ENCODE peak calls at places on chromosomes 6 and 20, in six cellular contexts. One of them, this sample, is unnamed.

GRCh38 chr6:16804515-16805161 is 43.4 kb upstream of the ATXN1 start:
- DNase-seq in GM04503: no peak
- DNase-seq in endothelial cell: no peak
- DNase-seq in T-helper 2 cell treated with Interferon-gamma antibody and Interleukin-4, amounts not matched to agents 5 μg/mL and 100 μg/mL, for 36 hours: no peak
- DNase-seq in tibial nerve: no peak
- DNase-seq in cardiac fibroblast: no peak
- DNase-seq in this sample: no peak

GRCh38 chr6:16718301-16718700 is 43.0 kb downstream of the ATXN1 start:
- DNase-seq in GM04503: no peak
- DNase-seq in endothelial cell: no peak
- DNase-seq in T-helper 2 cell treated with Interferon-gamma antibody and Interleukin-4, amounts not matched to agents 5 μg/mL and 100 μg/mL, for 36 hours: no peak
- DNase-seq in tibial nerve: no peak
- DNase-seq in cardiac fibroblast: no peak
- DNase-seq in this sample: no peak

GRCh38 chr20:35079472-35080347 is 12.9 kb downstream of the TRPC4AP start:
- DNase-seq in GM04503: no peak
- DNase-seq in endothelial cell: no peak
- DNase-seq in T-helper 2 cell treated with Interferon-gamma antibody and Interleukin-4, amounts not matched to agents 5 μg/mL and 100 μg/mL, for 36 hours: no peak
- DNase-seq in tibial nerve: no peak
- DNase-seq in cardiac fibroblast: no peak
- DNase-seq in this sample: no peak

GRCh38 chr6:28747631-28748157 is 176.1 kb downstream of the TRIM27 start:
- DNase-seq in GM04503: peak
- DNase-seq in endothelial cell: peak
- DNase-seq in T-helper 2 cell treated with Interferon-gamma antibody and Interleukin-4, amounts not matched to agents 5 μg/mL and 100 μg/mL, for 36 hours: no peak
- DNase-seq in tibial nerve: no peak
- DNase-seq in cardiac fibroblast: peak
- DNase-seq in this sample: no peak

GRCh38 chr20:40997116-40997515 is 31.5 kb upstream of the TOP1 start:
- DNase-seq in GM04503: no peak
- DNase-seq in endothelial cell: no peak
- DNase-seq in T-helper 2 cell treated with Interferon-gamma antibody and Interleukin-4, amounts not matched to agents 5 μg/mL and 100 μg/mL, for 36 hours: no peak
- DNase-seq in tibial nerve: no peak
- DNase-seq in cardiac fibroblast: no peak
- DNase-seq in this sample: no peak

GRCh38 chr20:62820962-62821725 is 4.3 kb downstream of the COL9A3 start:
- DNase-seq in GM04503: no peak
- DNase-seq in endothelial cell: no peak
- DNase-seq in T-helper 2 cell treated with Interferon-gamma antibody and Interleukin-4, amounts not matched to agents 5 μg/mL and 100 μg/mL, for 36 hours: no peak
- DNase-seq in tibial nerve: no peak
- DNase-seq in cardiac fibroblast: no peak
- DNase-seq in this sample: no peak

GRCh38 chr6:27867941-27868705 is 44.1 kb downstream of the OR2B2 start:
- DNase-seq in GM04503: no peak
- DNase-seq in endothelial cell: no peak
- DNase-seq in T-helper 2 cell treated with Interferon-gamma antibody and Interleukin-4, amounts not matched to agents 5 μg/mL and 100 μg/mL, for 36 hours: no peak
- DNase-seq in tibial nerve: no peak
- DNase-seq in cardiac fibroblast: peak
- DNase-seq in this sample: no peak

GRCh38 chr6:52417675-52418111 is 2.4 kb upstream of the EFHC1 start:
- DNase-seq in GM04503: peak
- DNase-seq in endothelial cell: no peak
- DNase-seq in T-helper 2 cell treated with Interferon-gamma antibody and Interleukin-4, amounts not matched to agents 5 μg/mL and 100 μg/mL, for 36 hours: no peak
- DNase-seq in tibial nerve: no peak
- DNase-seq in cardiac fibroblast: peak
- DNase-seq in this sample: no peak

GRCh38 chr6:79079425-79080130 is 1.5 kb upstream of the PHIP start:
- DNase-seq in GM04503: no peak
- DNase-seq in endothelial cell: no peak
- DNase-seq in T-helper 2 cell treated with Interferon-gamma antibody and Interleukin-4, amounts not matched to agents 5 μg/mL and 100 μg/mL, for 36 hours: no peak
- DNase-seq in tibial nerve: no peak
- DNase-seq in cardiac fibroblast: peak
- DNase-seq in this sample: no peak

GRCh38 chr6:148211777-148212324 is 130.8 kb upstream of the SASH1 start:
- DNase-seq in GM04503: no peak
- DNase-seq in endothelial cell: no peak
- DNase-seq in T-helper 2 cell treated with Interferon-gamma antibody and Interleukin-4, amounts not matched to agents 5 μg/mL and 100 μg/mL, for 36 hours: no peak
- DNase-seq in tibial nerve: no peak
- DNase-seq in cardiac fibroblast: no peak
- DNase-seq in this sample: no peak

GRCh38 chr6:79512014-79512413 is 25.2 kb downstream of the LCA5 start:
- DNase-seq in GM04503: no peak
- DNase-seq in endothelial cell: no peak
- DNase-seq in T-helper 2 cell treated with Interferon-gamma antibody and Interleukin-4, amounts not matched to agents 5 μg/mL and 100 μg/mL, for 36 hours: no peak
- DNase-seq in tibial nerve: no peak
- DNase-seq in cardiac fibroblast: no peak
- DNase-seq in this sample: no peak

GRCh38 chr20:63331741-63332400 is 29.3 kb downstream of the CHRNA4 start:
- DNase-seq in GM04503: no peak
- DNase-seq in endothelial cell: no peak
- DNase-seq in T-helper 2 cell treated with Interferon-gamma antibody and Interleukin-4, amounts not matched to agents 5 μg/mL and 100 μg/mL, for 36 hours: no peak
- DNase-seq in tibial nerve: no peak
- DNase-seq in cardiac fibroblast: no peak
- DNase-seq in this sample: no peak

GRCh38 chr20:6502219-6502618 is 265.3 kb upstream of the BMP2 start:
- DNase-seq in GM04503: no peak
- DNase-seq in endothelial cell: no peak
- DNase-seq in T-helper 2 cell treated with Interferon-gamma antibody and Interleukin-4, amounts not matched to agents 5 μg/mL and 100 μg/mL, for 36 hours: no peak
- DNase-seq in tibial nerve: no peak
- DNase-seq in cardiac fibroblast: peak
- DNase-seq in this sample: no peak

GRCh38 chr6:47700051-47700450 is 1.7 kb downstream of the ADGRF4 start:
- DNase-seq in GM04503: no peak
- DNase-seq in endothelial cell: no peak
- DNase-seq in T-helper 2 cell treated with Interferon-gamma antibody and Interleukin-4, amounts not matched to agents 5 μg/mL and 100 μg/mL, for 36 hours: no peak
- DNase-seq in tibial nerve: no peak
- DNase-seq in cardiac fibroblast: peak
- DNase-seq in this sample: no peak

GRCh38 chr6:147142684-147143245 is 61.5 kb upstream of the STXBP5 start:
- DNase-seq in GM04503: no peak
- DNase-seq in endothelial cell: no peak
- DNase-seq in T-helper 2 cell treated with Interferon-gamma antibody and Interleukin-4, amounts not matched to agents 5 μg/mL and 100 μg/mL, for 36 hours: no peak
- DNase-seq in tibial nerve: no peak
- DNase-seq in cardiac fibroblast: no peak
- DNase-seq in this sample: no peak

GRCh38 chr6:88492824-88493223 is 326.7 kb upstream of the CNR1 start:
- DNase-seq in GM04503: no peak
- DNase-seq in endothelial cell: no peak
- DNase-seq in T-helper 2 cell treated with Interferon-gamma antibody and Interleukin-4, amounts not matched to agents 5 μg/mL and 100 μg/mL, for 36 hours: no peak
- DNase-seq in tibial nerve: no peak
- DNase-seq in cardiac fibroblast: peak
- DNase-seq in this sample: no peak

GRCh38 chr6:150891886-150892485 is 26.5 kb downstream of the MTHFD1L start:
- DNase-seq in GM04503: no peak
- DNase-seq in endothelial cell: peak
- DNase-seq in T-helper 2 cell treated with Interferon-gamma antibody and Interleukin-4, amounts not matched to agents 5 μg/mL and 100 μg/mL, for 36 hours: peak
- DNase-seq in tibial nerve: peak
- DNase-seq in cardiac fibroblast: peak
- DNase-seq in this sample: peak

GRCh38 chr20:47315339-47315662 is 41.2 kb downstream of the ZMYND8 start:
- DNase-seq in GM04503: no peak
- DNase-seq in endothelial cell: no peak
- DNase-seq in T-helper 2 cell treated with Interferon-gamma antibody and Interleukin-4, amounts not matched to agents 5 μg/mL and 100 μg/mL, for 36 hours: no peak
- DNase-seq in tibial nerve: no peak
- DNase-seq in cardiac fibroblast: peak
- DNase-seq in this sample: no peak

GRCh38 chr6:7728855-7729590 is 3.1 kb downstream of the BMP6 start:
- DNase-seq in GM04503: no peak
- DNase-seq in endothelial cell: peak
- DNase-seq in T-helper 2 cell treated with Interferon-gamma antibody and Interleukin-4, amounts not matched to agents 5 μg/mL and 100 μg/mL, for 36 hours: no peak
- DNase-seq in tibial nerve: no peak
- DNase-seq in cardiac fibroblast: peak
- DNase-seq in this sample: no peak

GRCh38 chr6:133487174-133487573 is 246.0 kb downstream of the EYA4 start:
- DNase-seq in GM04503: no peak
- DNase-seq in endothelial cell: no peak
- DNase-seq in T-helper 2 cell treated with Interferon-gamma antibody and Interleukin-4, amounts not matched to agents 5 μg/mL and 100 μg/mL, for 36 hours: no peak
- DNase-seq in tibial nerve: no peak
- DNase-seq in cardiac fibroblast: no peak
- DNase-seq in this sample: no peak

GRCh38 chr20:41627611-41628244 is 9.6 kb upstream of the CHD6 start:
- DNase-seq in GM04503: no peak
- DNase-seq in endothelial cell: no peak
- DNase-seq in T-helper 2 cell treated with Interferon-gamma antibody and Interleukin-4, amounts not matched to agents 5 μg/mL and 100 μg/mL, for 36 hours: no peak
- DNase-seq in tibial nerve: no peak
- DNase-seq in cardiac fibroblast: no peak
- DNase-seq in this sample: no peak

GRCh38 chr20:37913563-37914366 is 10.8 kb downstream of the VSTM2L start:
- DNase-seq in GM04503: no peak
- DNase-seq in endothelial cell: no peak
- DNase-seq in T-helper 2 cell treated with Interferon-gamma antibody and Interleukin-4, amounts not matched to agents 5 μg/mL and 100 μg/mL, for 36 hours: no peak
- DNase-seq in tibial nerve: no peak
- DNase-seq in cardiac fibroblast: no peak
- DNase-seq in this sample: no peak

GRCh38 chr6:7633361-7633760 is 43.4 kb downstream of the SNRNP48 start:
- DNase-seq in GM04503: no peak
- DNase-seq in endothelial cell: no peak
- DNase-seq in T-helper 2 cell treated with Interferon-gamma antibody and Interleukin-4, amounts not matched to agents 5 μg/mL and 100 μg/mL, for 36 hours: no peak
- DNase-seq in tibial nerve: no peak
- DNase-seq in cardiac fibroblast: peak
- DNase-seq in this sample: no peak

GRCh38 chr20:63357921-63358905 is 2.9 kb downstream of the CHRNA4 start:
- DNase-seq in GM04503: no peak
- DNase-seq in endothelial cell: no peak
- DNase-seq in T-helper 2 cell treated with Interferon-gamma antibody and Interleukin-4, amounts not matched to agents 5 μg/mL and 100 μg/mL, for 36 hours: no peak
- DNase-seq in tibial nerve: no peak
- DNase-seq in cardiac fibroblast: no peak
- DNase-seq in this sample: no peak

GRCh38 chr6:7254980-7255825 is 57.8 kb downstream of the SSR1 start:
- DNase-seq in GM04503: no peak
- DNase-seq in endothelial cell: no peak
- DNase-seq in T-helper 2 cell treated with Interferon-gamma antibody and Interleukin-4, amounts not matched to agents 5 μg/mL and 100 μg/mL, for 36 hours: no peak
- DNase-seq in tibial nerve: no peak
- DNase-seq in cardiac fibroblast: no peak
- DNase-seq in this sample: no peak

GRCh38 chr6:36973190-36973589 is 12.8 kb downstream of the MTCH1 start:
- DNase-seq in GM04503: no peak
- DNase-seq in endothelial cell: no peak
- DNase-seq in T-helper 2 cell treated with Interferon-gamma antibody and Interleukin-4, amounts not matched to agents 5 μg/mL and 100 μg/mL, for 36 hours: no peak
- DNase-seq in tibial nerve: no peak
- DNase-seq in cardiac fibroblast: no peak
- DNase-seq in this sample: no peak

GRCh38 chr20:61385731-61386130 is 133.7 kb downstream of the CDH4 start:
- DNase-seq in GM04503: no peak
- DNase-seq in endothelial cell: no peak
- DNase-seq in T-helper 2 cell treated with Interferon-gamma antibody and Interleukin-4, amounts not matched to agents 5 μg/mL and 100 μg/mL, for 36 hours: no peak
- DNase-seq in tibial nerve: no peak
- DNase-seq in cardiac fibroblast: no peak
- DNase-seq in this sample: no peak

GRCh38 chr6:29872791-29873190 is 45.2 kb downstream of the HLA-G start:
- DNase-seq in GM04503: no peak
- DNase-seq in endothelial cell: no peak
- DNase-seq in T-helper 2 cell treated with Interferon-gamma antibody and Interleukin-4, amounts not matched to agents 5 μg/mL and 100 μg/mL, for 36 hours: no peak
- DNase-seq in tibial nerve: no peak
- DNase-seq in cardiac fibroblast: no peak
- DNase-seq in this sample: no peak

GRCh38 chr6:25002326-25003066 is 66.7 kb upstream of the RIPOR2 start:
- DNase-seq in GM04503: no peak
- DNase-seq in endothelial cell: no peak
- DNase-seq in T-helper 2 cell treated with Interferon-gamma antibody and Interleukin-4, amounts not matched to agents 5 μg/mL and 100 μg/mL, for 36 hours: no peak
- DNase-seq in tibial nerve: no peak
- DNase-seq in cardiac fibroblast: no peak
- DNase-seq in this sample: no peak

GRCh38 chr6:17336425-17336824 is 55.3 kb downstream of the RBM24 start:
- DNase-seq in GM04503: no peak
- DNase-seq in endothelial cell: no peak
- DNase-seq in T-helper 2 cell treated with Interferon-gamma antibody and Interleukin-4, amounts not matched to agents 5 μg/mL and 100 μg/mL, for 36 hours: no peak
- DNase-seq in tibial nerve: no peak
- DNase-seq in cardiac fibroblast: no peak
- DNase-seq in this sample: no peak

GRCh38 chr6:73679009-73679408 is 17.0 kb upstream of the CD109 start:
- DNase-seq in GM04503: no peak
- DNase-seq in endothelial cell: no peak
- DNase-seq in T-helper 2 cell treated with Interferon-gamma antibody and Interleukin-4, amounts not matched to agents 5 μg/mL and 100 μg/mL, for 36 hours: no peak
- DNase-seq in tibial nerve: no peak
- DNase-seq in cardiac fibroblast: no peak
- DNase-seq in this sample: no peak

GRCh38 chr6:147974376-147974775 is 368.3 kb upstream of the SASH1 start:
- DNase-seq in GM04503: no peak
- DNase-seq in endothelial cell: no peak
- DNase-seq in T-helper 2 cell treated with Interferon-gamma antibody and Interleukin-4, amounts not matched to agents 5 μg/mL and 100 μg/mL, for 36 hours: no peak
- DNase-seq in tibial nerve: no peak
- DNase-seq in cardiac fibroblast: peak
- DNase-seq in this sample: no peak

GRCh38 chr6:136060759-136061158 is 189.4 kb downstream of the MTFR2 start:
- DNase-seq in GM04503: no peak
- DNase-seq in endothelial cell: no peak
- DNase-seq in T-helper 2 cell treated with Interferon-gamma antibody and Interleukin-4, amounts not matched to agents 5 μg/mL and 100 μg/mL, for 36 hours: no peak
- DNase-seq in tibial nerve: no peak
- DNase-seq in cardiac fibroblast: no peak
- DNase-seq in this sample: no peak

GRCh38 chr20:15375836-15376235 is 1038.4 kb upstream of the FLRT3 start:
- DNase-seq in GM04503: no peak
- DNase-seq in endothelial cell: no peak
- DNase-seq in T-helper 2 cell treated with Interferon-gamma antibody and Interleukin-4, amounts not matched to agents 5 μg/mL and 100 μg/mL, for 36 hours: no peak
- DNase-seq in tibial nerve: no peak
- DNase-seq in cardiac fibroblast: no peak
- DNase-seq in this sample: no peak

GRCh38 chr20:709421-709820 is 33.8 kb upstream of the SCRT2 start:
- DNase-seq in GM04503: no peak
- DNase-seq in endothelial cell: no peak
- DNase-seq in T-helper 2 cell treated with Interferon-gamma antibody and Interleukin-4, amounts not matched to agents 5 μg/mL and 100 μg/mL, for 36 hours: no peak
- DNase-seq in tibial nerve: no peak
- DNase-seq in cardiac fibroblast: no peak
- DNase-seq in this sample: no peak

GRCh38 chr20:58841539-58842264 is 9.0 kb downstream of the GNAS-AS1 start:
- DNase-seq in GM04503: no peak
- DNase-seq in endothelial cell: no peak
- DNase-seq in T-helper 2 cell treated with Interferon-gamma antibody and Interleukin-4, amounts not matched to agents 5 μg/mL and 100 μg/mL, for 36 hours: no peak
- DNase-seq in tibial nerve: no peak
- DNase-seq in cardiac fibroblast: peak
- DNase-seq in this sample: no peak

GRCh38 chr6:157181649-157182048 is 141.7 kb downstream of the TMEM242 start:
- DNase-seq in GM04503: no peak
- DNase-seq in endothelial cell: no peak
- DNase-seq in T-helper 2 cell treated with Interferon-gamma antibody and Interleukin-4, amounts not matched to agents 5 μg/mL and 100 μg/mL, for 36 hours: no peak
- DNase-seq in tibial nerve: no peak
- DNase-seq in cardiac fibroblast: no peak
- DNase-seq in this sample: no peak

GRCh38 chr6:217048-217659 is 75.1 kb upstream of the DUSP22 start:
- DNase-seq in GM04503: no peak
- DNase-seq in endothelial cell: peak
- DNase-seq in T-helper 2 cell treated with Interferon-gamma antibody and Interleukin-4, amounts not matched to agents 5 μg/mL and 100 μg/mL, for 36 hours: no peak
- DNase-seq in tibial nerve: peak
- DNase-seq in cardiac fibroblast: no peak
- DNase-seq in this sample: no peak